ENCODE peak calls at places on chromosomes 4 and X, in four cellular contexts. J is iris pigment epithelial cell, F is GM23248, N is AG08396. O is an unnamed sample.

GRCh38 chrX:39899876-39900787 is 197.6 kb downstream of the BCOR start:
- DNase-seq in F (no peak), N (no peak), J (no peak), O (no peak)

GRCh38 chr4:150816491-150816890 is 198.6 kb downstream of the LRBA start:
- DNase-seq in J (peak; percentile 27), N (no peak), F (no peak), O (no peak)

GRCh38 chrX:85024562-85024961 is 20.9 kb downstream of the APOOL start:
- DNase-seq in J (no peak), N (no peak), F (no peak), O (no peak)

GRCh38 chrX:54182864-54183613 is at the start of gene FAM120C:
- DNase-seq in F (peak; percentile 76), N (peak; percentile 89), J (peak; percentile 72), O (peak; percentile 87)

GRCh38 chrX:131053076-131053475 is 5.1 kb upstream of the ARHGAP36 start:
- DNase-seq in J (no peak), N (no peak), F (no peak), O (no peak)

GRCh38 chr4:176340871-176341685 is 21.3 kb downstream of the SPCS3 start:
- DNase-seq in J (peak; percentile 46), N (peak; percentile 39), F (peak; percentile 72), O (no peak)

GRCh38 chr4:137703225-137703624 is 170.9 kb upstream of the PCDH18 start:
- DNase-seq in F (no peak), J (no peak), N (no peak), O (no peak)

GRCh38 chrX:69808375-69808774 is 192.5 kb downstream of the EDA start:
- DNase-seq in J (no peak), F (no peak), N (no peak), O (no peak)

GRCh38 chr4:70958681-70959080 is 34.8 kb upstream of the DCK start:
- DNase-seq in F (peak; percentile 91), N (peak; percentile 62), J (peak; percentile 83), O (no peak)

GRCh38 chr4:2646386-2647149 is 109.6 kb downstream of the TNIP2 start:
- DNase-seq in J (no peak), F (no peak), N (no peak), O (no peak)

GRCh38 chrX:130401415-130402210 is at the start of gene RBMX2:
- DNase-seq in N (peak; percentile 96), F (peak; percentile 84), J (peak; percentile 57), O (peak; percentile 87)

GRCh38 chr4:79198886-79199591 is 126.8 kb downstream of the NAA11 start:
- DNase-seq in J (peak; percentile 9), N (no peak), F (no peak), O (no peak)

GRCh38 chr4:10490996-10491395 is 33.8 kb upstream of the ZNF518B start:
- DNase-seq in J (no peak), N (no peak), F (no peak), O (no peak)

GRCh38 chr4:62070291-62070852 is 870.2 kb downstream of the ADGRL3 start:
- DNase-seq in J (no peak), F (no peak), N (no peak), O (no peak)

GRCh38 chrX:154419688-154420401 is 8.5 kb downstream of the TAFAZZIN start:
- DNase-seq in N (no peak), F (no peak), J (no peak), O (no peak)

GRCh38 chr4:38034986-38035882 is 75.0 kb downstream of the PTTG2 start:
- DNase-seq in N (peak; percentile 69), F (peak; percentile 76), J (peak; percentile 62), O (no peak)

GRCh38 chr4:39637572-39638357 is 900 bp downstream of the SMIM14 start:
- DNase-seq in J (peak; percentile 77), F (peak; percentile 89), N (peak; percentile 68), O (peak; percentile 82)

GRCh38 chrX:153933751-153934472 is 925 bp downstream of the NAA10 start:
- DNase-seq in N (peak; percentile 59), F (peak; percentile 75), J (peak; percentile 62), O (no peak)

GRCh38 chrX:17689971-17690409 is 47.3 kb upstream of the SCML1 start:
- DNase-seq in F (peak; percentile 66), N (peak; percentile 60), J (peak; percentile 66), O (peak; percentile 69)

GRCh38 chr4:61202638-61203495 is 2.7 kb downstream of the ADGRL3 start:
- DNase-seq in J (peak; percentile 9), F (no peak), N (no peak), O (peak; percentile 79)

GRCh38 chr4:163540977-163541376 is 46.5 kb downstream of the TMA16 start:
- DNase-seq in J (peak; percentile 92), F (peak; percentile 86), N (peak; percentile 76), O (no peak)

GRCh38 chr4:75343333-75343732 is 170.9 kb downstream of the RCHY1 start:
- DNase-seq in J (no peak), N (no peak), F (no peak), O (no peak)

GRCh38 chr4:168647976-168648375 is 151.1 kb downstream of the PALLD start:
- DNase-seq in F (no peak), J (no peak), N (no peak), O (no peak)

GRCh38 chr4:19327364-19327763 is 924.3 kb upstream of the SLIT2 start:
- DNase-seq in F (peak; percentile 49), N (no peak), J (peak; percentile 78), O (no peak)

GRCh38 chrX:10254746-10255145 is 98.0 kb downstream of the CLCN4 start:
- DNase-seq in N (no peak), J (peak; percentile 5), F (peak; percentile 28), O (no peak)

GRCh38 chrX:17758382-17758781 is 21.1 kb downstream of the SCML1 start:
- DNase-seq in F (no peak), J (no peak), N (no peak), O (no peak)

GRCh38 chr4:108292229-108292628 is 123.5 kb upstream of the LEF1 start:
- DNase-seq in F (no peak), J (no peak), N (no peak), O (no peak)

GRCh38 chr4:159171287-159171686 is 68.4 kb downstream of the RAPGEF2 start:
- DNase-seq in F (peak; percentile 18), N (no peak), J (peak; percentile 20), O (no peak)

GRCh38 chr4:153748378-153748777 is 11.4 kb downstream of the RNF175 start:
- DNase-seq in J (peak; percentile 80), N (peak; percentile 43), F (peak; percentile 88), O (peak; percentile 34)

GRCh38 chr4:1511441-1512041 is 105.3 kb upstream of the NKX1-1 start:
- DNase-seq in J (peak; percentile 70), F (peak; percentile 37), N (peak; percentile 77), O (peak; percentile 74)

O was measured in endodermal cell.